ENCODE peak calls at places on chromosomes 2 and 18, in five cellular contexts. One of them, this sample, is unnamed.

GRCh38 chr18:75408554-75409506 is 18.7 kb downstream of the SMIM21 start:
- DNase-seq in CD4-positive, alpha-beta T cell: no peak
- DNase-seq in left cardiac atrium: no peak
- DNase-seq in B cell: no peak
- DNase-seq in NB4: peak
- DNase-seq in this sample: peak

GRCh38 chr18:80200171-80200931 is 47.0 kb downstream of the PARD6G start:
- DNase-seq in left cardiac atrium: no peak
- DNase-seq in B cell: no peak
- DNase-seq in CD4-positive, alpha-beta T cell: no peak
- DNase-seq in NB4: peak
- DNase-seq in this sample: no peak

GRCh38 chr2:206211657-206212255 is 52.1 kb downstream of the EEF1B2 start:
- DNase-seq in B cell: no peak
- DNase-seq in CD4-positive, alpha-beta T cell: no peak
- DNase-seq in NB4: no peak
- DNase-seq in left cardiac atrium: no peak
- DNase-seq in this sample: peak

GRCh38 chr2:23027396-23027795 is 357.6 kb upstream of the KLHL29 start:
- DNase-seq in NB4: no peak
- DNase-seq in left cardiac atrium: no peak
- DNase-seq in B cell: no peak
- DNase-seq in CD4-positive, alpha-beta T cell: no peak
- DNase-seq in this sample: no peak

GRCh38 chr2:136028001-136028400 is 42.6 kb upstream of the DARS1 start:
- DNase-seq in left cardiac atrium: no peak
- DNase-seq in CD4-positive, alpha-beta T cell: no peak
- DNase-seq in B cell: no peak
- DNase-seq in NB4: no peak
- DNase-seq in this sample: no peak

GRCh38 chr2:133063792-133064191 is 393.8 kb upstream of the LYPD1 start:
- DNase-seq in B cell: no peak
- DNase-seq in NB4: peak
- DNase-seq in left cardiac atrium: no peak
- DNase-seq in CD4-positive, alpha-beta T cell: no peak
- DNase-seq in this sample: peak

GRCh38 chr2:213232649-213233437 is 51.4 kb upstream of the SPAG16 start:
- DNase-seq in CD4-positive, alpha-beta T cell: peak
- DNase-seq in NB4: peak
- DNase-seq in B cell: peak
- DNase-seq in left cardiac atrium: no peak
- DNase-seq in this sample: no peak

GRCh38 chr2:232382331-232383225 is 4.0 kb downstream of the ALPP start:
- DNase-seq in CD4-positive, alpha-beta T cell: no peak
- DNase-seq in NB4: peak
- DNase-seq in left cardiac atrium: no peak
- DNase-seq in B cell: no peak
- DNase-seq in this sample: no peak

GRCh38 chr2:168166902-168167510 is 80.4 kb downstream of the STK39 start:
- DNase-seq in left cardiac atrium: no peak
- DNase-seq in NB4: no peak
- DNase-seq in CD4-positive, alpha-beta T cell: no peak
- DNase-seq in B cell: no peak
- DNase-seq in this sample: peak

This sample was measured in RCC 7860.